ENCODE peak calls at places on chromosomes 1 and 21, in ten cellular contexts. L is testis, G is HepG2, E is heart left ventricle, V is prostate gland, I is breast epithelium, B is NB4, P is gastrocnemius medialis, Z is HCT116, X is esophagus squamous epithelium. Q is an unnamed sample.

GRCh38 chr1:26684763-26685162 is 11.1 kb upstream of the ARID1A start:
- DNase-seq in L (no peak), G (no peak), E (no peak), V (no peak), I (no peak), B (no peak), P (no peak), Z (no peak), X (no peak), Q (no peak)

GRCh38 chr21:32333953-32334673 is 35.5 kb downstream of the MRAP start:
- DNase-seq in L (no peak), G (no peak), E (no peak), V (no peak), I (no peak), B (no peak), P (no peak), Z (no peak), X (no peak), Q (no peak)

GRCh38 chr21:41926068-41926806 is 27.6 kb downstream of the C2CD2 start:
- DNase-seq in L (no peak), G (peak), E (no peak), V (peak), I (peak), B (peak), P (no peak), Z (no peak), X (no peak), Q (no peak)

GRCh38 chr21:44006017-44006624 is 6.0 kb upstream of the TRAPPC10 start:
- DNase-seq in L (peak), G (no peak), E (peak), V (no peak), I (no peak), B (no peak), P (no peak), Z (no peak), X (no peak), Q (no peak)

GRCh38 chr1:46556822-46557221 is 5.4 kb upstream of the KNCN start:
- DNase-seq in L (no peak), G (no peak), E (no peak), V (no peak), I (no peak), B (peak), P (no peak), Z (peak), X (no peak), Q (no peak)

GRCh38 chr1:56803561-56804156 is 15.5 kb downstream of the FYB2 start:
- DNase-seq in L (peak), G (peak), E (no peak), V (peak), I (no peak), B (peak), P (no peak), Z (peak), X (no peak), Q (no peak)

GRCh38 chr1:231265379-231265778 is 24.4 kb downstream of the GNPAT start:
- DNase-seq in L (no peak), G (peak), E (no peak), V (no peak), I (no peak), B (no peak), P (no peak), Z (no peak), X (no peak), Q (no peak)

GRCh38 chr1:17579951-17580939 is 40.7 kb downstream of the ARHGEF10L start:
- DNase-seq in L (no peak), G (peak), E (no peak), V (peak), I (no peak), B (no peak), P (no peak), Z (no peak), X (no peak), Q (no peak)

GRCh38 chr1:8422439-8423133 is 104.7 kb downstream of the SLC45A1 start:
- DNase-seq in L (peak), G (no peak), E (no peak), V (no peak), I (no peak), B (no peak), P (no peak), Z (no peak), X (no peak), Q (peak)

GRCh38 chr1:215543191-215543606 is 23.9 kb upstream of the KCTD3 start:
- DNase-seq in L (peak), G (peak), E (no peak), V (peak), I (no peak), B (peak), P (no peak), Z (no peak), X (no peak), Q (no peak)

GRCh38 chr1:183069562-183070216 is 46.5 kb downstream of the LAMC1 start:
- DNase-seq in L (no peak), G (peak), E (no peak), V (peak), I (no peak), B (peak), P (no peak), Z (no peak), X (no peak), Q (no peak)

GRCh38 chr1:61368876-61369275 is 286.5 kb downstream of the NFIA start:
- DNase-seq in L (no peak), G (no peak), E (peak), V (no peak), I (no peak), B (no peak), P (peak), Z (no peak), X (no peak), Q (no peak)

GRCh38 chr1:240091201-240091600 is 482 bp upstream of the FMN2 start:
- DNase-seq in L (no peak), G (no peak), E (no peak), V (no peak), I (no peak), B (no peak), P (no peak), Z (no peak), X (no peak), Q (no peak)

GRCh38 chr21:43957629-43958362 is 54.3 kb upstream of the TRAPPC10 start:
- DNase-seq in L (no peak), G (no peak), E (no peak), V (no peak), I (no peak), B (no peak), P (no peak), Z (no peak), X (no peak), Q (no peak)

GRCh38 chr1:226201029-226201593 is 14.6 kb upstream of the ACBD3 start:
- DNase-seq in L (no peak), G (no peak), E (no peak), V (no peak), I (no peak), B (peak), P (no peak), Z (peak), X (no peak), Q (no peak)

GRCh38 chr21:27715131-27715530 is 748.2 kb upstream of the ADAMTS5 start:
- DNase-seq in L (no peak), G (no peak), E (no peak), V (no peak), I (no peak), B (no peak), P (no peak), Z (no peak), X (no peak), Q (no peak)

GRCh38 chr1:30803562-30803961 is 46.0 kb upstream of the LAPTM5 start:
- DNase-seq in L (no peak), G (no peak), E (no peak), V (no peak), I (no peak), B (no peak), P (no peak), Z (no peak), X (no peak), Q (no peak)

GRCh38 chr1:16286122-16286521 is 49.1 kb upstream of the CPLANE2 start:
- DNase-seq in L (no peak), G (no peak), E (no peak), V (no peak), I (no peak), B (no peak), P (no peak), Z (no peak), X (no peak), Q (peak)

GRCh38 chr1:200646515-200646914 is 23.2 kb downstream of the DDX59 start:
- DNase-seq in L (no peak), G (no peak), E (no peak), V (no peak), I (no peak), B (no peak), P (no peak), Z (no peak), X (no peak), Q (no peak)

GRCh38 chr1:151545542-151545941 is 5.4 kb downstream of the TUFT1 start:
- DNase-seq in L (no peak), G (no peak), E (no peak), V (no peak), I (no peak), B (no peak), P (no peak), Z (no peak), X (no peak), Q (no peak)

GRCh38 chr21:36487641-36488307 is 7.9 kb upstream of the CLDN14 start:
- DNase-seq in L (no peak), G (no peak), E (no peak), V (peak), I (peak), B (peak), P (no peak), Z (no peak), X (no peak), Q (no peak)

GRCh38 chr1:231679109-231679508 is 52.5 kb downstream of the DISC1 start:
- DNase-seq in L (no peak), G (no peak), E (no peak), V (no peak), I (no peak), B (no peak), P (no peak), Z (no peak), X (no peak), Q (no peak)

GRCh38 chr1:25566730-25567341 is 23.4 kb downstream of the LDLRAP1 start:
- DNase-seq in L (peak), G (no peak), E (peak), V (peak), I (peak), B (no peak), P (peak), Z (no peak), X (no peak), Q (no peak)

GRCh38 chr1:7470904-7471638 is 300.0 kb upstream of the VAMP3 start:
- DNase-seq in L (peak), G (no peak), E (peak), V (peak), I (peak), B (peak), P (no peak), Z (peak), X (no peak), Q (peak)

GRCh38 chr1:160129046-160129445 is 13.5 kb downstream of the ATP1A2 start:
- DNase-seq in L (no peak), G (no peak), E (no peak), V (no peak), I (no peak), B (no peak), P (peak), Z (no peak), X (no peak), Q (no peak)

GRCh38 chr1:67371681-67372080 is 58.5 kb downstream of the SERBP1 start:
- DNase-seq in L (no peak), G (no peak), E (no peak), V (no peak), I (no peak), B (no peak), P (no peak), Z (no peak), X (no peak), Q (no peak)

DNA sequence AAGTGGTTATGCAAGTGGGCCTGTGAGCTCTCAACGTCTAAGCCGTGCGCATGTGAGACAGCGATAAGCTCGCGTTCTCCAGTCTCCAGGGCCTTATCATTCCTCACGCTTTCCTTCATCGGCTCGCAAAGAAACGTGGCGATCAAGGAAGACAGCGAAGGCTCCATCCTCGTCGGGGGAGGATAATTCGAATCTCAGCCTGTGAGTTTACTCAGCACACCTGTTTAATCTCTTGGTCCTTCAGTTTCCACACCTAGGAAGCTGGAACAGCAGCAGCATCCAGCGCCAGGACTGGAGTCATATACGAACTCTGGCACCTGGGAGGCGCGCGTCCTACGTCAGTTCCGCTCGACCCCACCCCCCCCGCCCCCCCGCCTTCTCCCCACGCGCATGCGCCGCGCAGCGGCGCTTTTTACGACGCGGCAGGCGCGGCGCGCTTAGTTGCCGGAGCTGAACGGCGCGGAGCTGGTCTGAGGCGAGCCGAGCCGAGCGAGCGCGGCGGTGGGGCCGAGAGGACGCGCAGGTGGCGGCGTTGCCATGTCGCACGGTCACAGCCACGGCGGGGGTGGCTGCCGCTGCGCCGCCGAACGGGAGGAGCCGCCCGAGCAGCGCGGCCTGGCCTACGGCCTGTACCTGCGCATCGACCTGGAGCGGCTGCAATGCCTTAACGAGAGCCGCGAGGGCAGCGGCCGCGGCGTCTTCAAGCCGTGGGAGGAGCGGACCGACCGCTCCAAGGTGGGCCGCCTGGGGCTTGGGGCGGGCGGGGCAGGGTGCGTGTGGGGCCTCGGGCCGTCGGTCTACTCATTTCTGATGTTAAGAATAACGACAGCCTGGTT is at the start of gene PITHD1:
- DNase-seq in L (peak), G (peak), E (peak), V (peak), I (peak), B (peak), P (peak), Z (peak), X (no peak), Q (peak)
- TF ChIP-seq POLR2A in L (no peak), G (peak), E (peak), V (peak), I (peak), B (peak), P (peak), Z (peak), X (peak), Q (no peak)

DNA sequence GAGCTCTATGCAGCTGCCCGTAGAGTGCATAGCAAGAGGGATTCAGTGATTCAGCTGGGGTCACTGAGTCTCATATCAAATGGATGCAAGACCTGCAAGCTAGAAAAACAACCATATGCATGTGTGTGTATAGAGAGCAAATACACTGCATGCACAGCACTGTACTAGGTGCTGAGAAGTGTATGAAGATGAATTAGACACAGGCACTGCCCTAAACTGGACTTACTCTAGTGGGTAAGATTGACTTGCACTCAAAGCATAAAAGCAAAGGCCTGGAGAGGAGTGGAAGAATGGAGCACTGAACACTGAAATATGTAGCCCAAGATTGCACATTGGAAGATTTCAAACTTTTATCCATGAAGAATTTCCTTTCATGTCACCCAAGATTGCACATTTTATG is 5.5 kb upstream of the GBP1 start:
- DNase-seq in L (no peak), G (no peak), E (no peak), V (no peak), I (no peak), B (no peak), P (no peak), Z (no peak), X (no peak), Q (no peak)
- H3K4me3 ChIP-seq in L (no peak), G (no peak), E (peak), V (no peak), I (peak), B (no peak), P (peak), Z (no peak), X (no peak), Q (no peak)

GRCh38 chr1:78277253-78277652 is 213.5 kb upstream of the PTGFR start:
- DNase-seq in L (no peak), G (no peak), E (no peak), V (no peak), I (no peak), B (peak), P (no peak), Z (no peak), X (no peak), Q (no peak)

GRCh38 chr1:78279051-78279450 is 211.7 kb upstream of the PTGFR start:
- DNase-seq in L (no peak), G (no peak), E (no peak), V (no peak), I (no peak), B (no peak), P (no peak), Z (no peak), X (no peak), Q (no peak)

GRCh38 chr1:78275456-78275855 is 215.3 kb upstream of the PTGFR start:
- DNase-seq in L (no peak), G (no peak), E (no peak), V (no peak), I (no peak), B (no peak), P (no peak), Z (no peak), X (no peak), Q (no peak)

GRCh38 chr1:78274814-78275213 is 216.0 kb upstream of the PTGFR start:
- DNase-seq in L (no peak), G (no peak), E (no peak), V (no peak), I (no peak), B (no peak), P (no peak), Z (no peak), X (no peak), Q (no peak)

DNA sequence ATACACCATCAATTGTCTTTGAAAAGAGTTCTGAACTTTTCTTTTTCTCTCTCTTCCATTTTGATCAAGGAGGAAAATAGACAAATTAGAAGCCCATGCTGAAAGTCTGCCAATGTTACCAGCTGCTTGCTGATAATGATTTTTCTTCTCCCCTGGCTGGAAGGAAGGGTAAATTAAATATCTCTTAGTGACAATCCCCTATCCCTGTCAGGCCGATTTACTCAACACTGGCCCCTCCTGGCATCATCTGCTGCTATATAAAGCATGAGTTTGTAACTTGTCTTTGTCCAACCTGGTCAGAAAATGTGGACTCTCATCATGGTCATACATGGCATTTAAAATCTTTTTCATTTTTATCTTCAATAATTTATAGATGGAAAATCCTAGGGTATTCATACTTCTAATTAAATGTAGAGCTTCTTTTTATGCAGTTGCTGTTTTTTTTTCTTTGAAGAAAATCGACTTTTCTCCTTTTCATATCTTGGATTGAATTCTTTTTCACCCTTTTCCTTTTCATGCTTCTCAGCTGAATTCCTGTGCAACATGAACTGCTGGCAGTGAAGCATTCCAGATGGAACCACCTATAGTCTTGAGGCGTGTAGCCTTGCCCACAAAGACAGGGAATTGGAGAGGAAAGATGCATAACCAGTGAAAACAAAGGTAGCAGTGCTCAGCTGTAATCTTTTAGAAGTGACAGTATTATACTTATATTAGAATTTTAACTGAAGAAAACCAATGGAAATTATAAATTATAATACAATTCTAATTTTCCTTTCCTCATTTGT is 214.7 kb upstream of the PTGFR start:
- DNase-seq in L (no peak), G (no peak), E (no peak), V (no peak), I (no peak), B (no peak), P (no peak), Z (no peak), X (no peak), Q (no peak)
- TF ChIP-seq CTCF in L (no peak), G (no peak), E (no peak), V (no peak), I (no peak), B (no peak), P (no peak), Z (no peak), X (no peak), Q (no peak)

GRCh38 chr21:46182548-46183336 is 1.5 kb downstream of the SPATC1L start:
- DNase-seq in L (peak), G (no peak), E (peak), V (no peak), I (no peak), B (no peak), P (no peak), Z (no peak), X (no peak), Q (peak)

GRCh38 chr21:46181953-46182547 is 2.2 kb downstream of the SPATC1L start:
- DNase-seq in L (no peak), G (no peak), E (no peak), V (no peak), I (no peak), B (no peak), P (no peak), Z (no peak), X (no peak), Q (no peak)

GRCh38 chr21:46185717-46186116 is 1.5 kb upstream of the SPATC1L start:
- DNase-seq in L (no peak), G (no peak), E (no peak), V (no peak), I (no peak), B (no peak), P (no peak), Z (no peak), X (no peak), Q (no peak)

GRCh38 chr21:46184625-46185555 is 631 bp upstream of the SPATC1L start:
- DNase-seq in L (peak), G (peak), E (peak), V (peak), I (peak), B (peak), P (peak), Z (peak), X (peak), Q (peak)

DNA sequence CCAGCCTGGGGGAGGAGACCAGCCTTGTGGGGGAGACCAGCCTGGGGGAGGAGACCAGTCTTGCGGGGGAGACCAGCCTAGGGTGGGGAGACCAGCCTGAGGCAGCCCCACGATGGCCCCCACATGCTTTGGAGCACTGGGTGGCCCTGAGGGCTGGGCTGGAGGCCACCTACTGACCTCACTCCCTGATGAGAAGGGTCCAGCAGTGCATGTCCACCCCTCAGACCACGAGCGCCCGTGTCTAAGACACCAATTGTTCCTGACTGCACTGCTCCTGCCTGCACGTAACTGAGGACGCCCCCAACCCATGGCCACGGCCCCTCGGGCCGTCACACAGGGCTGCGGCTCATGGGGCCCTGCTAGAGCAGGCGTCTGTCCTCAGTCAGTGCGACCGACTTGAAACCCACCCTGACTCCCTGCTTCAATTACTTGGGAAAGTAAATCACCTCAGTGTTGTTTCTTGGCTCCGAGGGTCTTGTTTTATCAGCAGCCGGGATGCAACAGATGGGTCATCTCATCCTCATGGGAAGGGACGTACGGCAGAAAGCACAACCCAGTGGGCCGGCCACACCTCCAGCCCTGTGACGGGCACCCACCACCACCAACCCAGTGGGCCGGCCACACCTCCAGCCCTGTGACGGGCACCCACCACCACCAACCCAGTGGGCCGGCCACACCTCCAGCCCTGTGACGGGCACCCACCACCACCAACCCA is at the start of gene SPATC1L:
- DNase-seq in L (peak), G (peak), E (peak), V (peak), I (no peak), B (peak), P (no peak), Z (no peak), X (no peak), Q (no peak)
- TF ChIP-seq POLR2A in L (no peak), G (no peak), E (no peak), V (peak), I (no peak), B (no peak), P (no peak), Z (no peak), X (no peak), Q (no peak)

Q was measured in lower leg skin.